ENCODE peak calls at places on chromosomes 3 and 15, in six cellular contexts. L is HCT116, W is body of pancreas, E is breast epithelium, I is sigmoid colon, Q is suprapubic skin. J is an unnamed sample.

GRCh38 chr3:116264546-116265174 is 180.6 kb downstream of the LSAMP start:
- DNase-seq in L (no peak), W (no peak), E (no peak), I (no peak), Q (no peak), J (no peak)

GRCh38 chr15:67149859-67150824 is 84.7 kb downstream of the SMAD3 start:
- DNase-seq in L (peak; percentile 96), W (peak; percentile 67), E (no peak), I (peak; percentile 83), Q (peak; percentile 78), J (no peak)

GRCh38 chr3:196012481-196012880 is 69.4 kb downstream of the TFRC start:
- DNase-seq in L (no peak), W (no peak), E (no peak), I (no peak), Q (no peak), J (no peak)

GRCh38 chr15:97745481-97746071 is 214.9 kb upstream of the ARRDC4 start:
- DNase-seq in L (no peak), W (peak; percentile 47), E (no peak), I (no peak), Q (no peak), J (no peak)

GRCh38 chr3:197364410-197365071 is 66.1 kb upstream of the DLG1 start:
- DNase-seq in L (no peak), W (no peak), E (no peak), I (peak; percentile 14), Q (no peak), J (peak; percentile 59)

GRCh38 chr3:29694783-29695182 is 413.9 kb downstream of the RBMS3 start:
- DNase-seq in L (peak; percentile 42), W (no peak), E (no peak), I (no peak), Q (no peak), J (no peak)

GRCh38 chr3:48581621-48582481 is 13.3 kb downstream of the COL7A1 start:
- DNase-seq in L (no peak), W (no peak), E (no peak), I (no peak), Q (no peak), J (no peak)

GRCh38 chr3:192082733-192083660 is 622.0 kb downstream of the PYDC2 start:
- DNase-seq in L (no peak), W (no peak), E (no peak), I (no peak), Q (no peak), J (no peak)

GRCh38 chr3:21094686-21095085 is 656.3 kb downstream of the ZNF385D start:
- DNase-seq in L (no peak), W (no peak), E (no peak), I (no peak), Q (no peak), J (no peak)

GRCh38 chr3:55494976-55495375 is 7.9 kb upstream of the WNT5A start:
- DNase-seq in L (no peak), W (no peak), E (no peak), I (no peak), Q (no peak), J (no peak)

GRCh38 chr3:179015551-179016020 is 56.0 kb downstream of the ZMAT3 start:
- DNase-seq in L (peak; percentile 69), W (peak; percentile 53), E (no peak), I (no peak), Q (no peak), J (peak; percentile 65)

GRCh38 chr3:25396251-25396650 is 31.8 kb upstream of the RARB start:
- DNase-seq in L (no peak), W (no peak), E (no peak), I (no peak), Q (no peak), J (no peak)

GRCh38 chr3:143439785-143440184 is 320.2 kb downstream of the CHST2 start:
- DNase-seq in L (no peak), W (no peak), E (no peak), I (no peak), Q (no peak), J (no peak)

GRCh38 chr15:63461230-63461629 is 43.2 kb upstream of the USP3 start:
- DNase-seq in L (no peak), W (no peak), E (no peak), I (no peak), Q (no peak), J (no peak)

GRCh38 chr3:36866358-36866757 is 78.5 kb downstream of the TRANK1 start:
- DNase-seq in L (no peak), W (no peak), E (no peak), I (no peak), Q (no peak), J (no peak)

GRCh38 chr3:10468611-10469354 is 36.6 kb downstream of the ATP2B2 start:
- DNase-seq in L (no peak), W (no peak), E (no peak), I (no peak), Q (no peak), J (no peak)

GRCh38 chr15:68578960-68579935 is at the start of gene CORO2B:
- DNase-seq in L (no peak), W (peak; percentile 31), E (no peak), I (no peak), Q (no peak), J (no peak)

GRCh38 chr15:41104234-41104633 is 11.8 kb downstream of the INO80 start:
- DNase-seq in L (no peak), W (no peak), E (no peak), I (no peak), Q (no peak), J (no peak)

GRCh38 chr3:43753743-43754142 is 63.0 kb downstream of the ABHD5 start:
- DNase-seq in L (no peak), W (no peak), E (no peak), I (no peak), Q (no peak), J (no peak)

GRCh38 chr3:50478671-50479070 is 24.8 kb downstream of the CACNA2D2 start:
- DNase-seq in L (no peak), W (no peak), E (no peak), I (no peak), Q (no peak), J (no peak)

GRCh38 chr15:83449928-83450501 is 2.9 kb downstream of the SH3GL3 start:
- DNase-seq in L (no peak), W (no peak), E (no peak), I (no peak), Q (no peak), J (no peak)

GRCh38 chr3:11507719-11508118 is 136.0 kb downstream of the VGLL4 start:
- DNase-seq in L (no peak), W (no peak), E (no peak), I (no peak), Q (no peak), J (no peak)

GRCh38 chr3:123586131-123586530 is 1.3 kb upstream of the HACD2 start:
- DNase-seq in L (peak; percentile 67), W (peak; percentile 54), E (no peak), I (no peak), Q (no peak), J (no peak)

GRCh38 chr3:24881239-24881638 is 386.6 kb upstream of the THRB start:
- DNase-seq in L (no peak), W (no peak), E (no peak), I (no peak), Q (no peak), J (no peak)

GRCh38 chr15:89998141-89998661 is 2.9 kb upstream of the ZNF710 start:
- DNase-seq in L (peak; percentile 69), W (peak; percentile 89), E (no peak), I (no peak), Q (no peak), J (no peak)

GRCh38 chr3:119427669-119428068 is 35.7 kb downstream of the TMEM39A start:
- DNase-seq in L (no peak), W (no peak), E (no peak), I (no peak), Q (no peak), J (no peak)

GRCh38 chr3:169058681-169059080 is 604.8 kb downstream of the MECOM start:
- DNase-seq in L (no peak), W (no peak), E (no peak), I (no peak), Q (no peak), J (no peak)

GRCh38 chr3:169060037-169060436 is 603.5 kb downstream of the MECOM start:
- DNase-seq in L (no peak), W (no peak), E (no peak), I (no peak), Q (no peak), J (no peak)
- TF ChIP-seq CTCF in L (no peak), W (no peak), E (no peak), I (no peak), Q (no peak), J (no peak)

GRCh38 chr3:13280856-13281656 is 139.1 kb downstream of the NUP210 start:
- DNase-seq in L (no peak), W (no peak), E (no peak), I (peak; percentile 66), Q (no peak), J (no peak)

GRCh38 chr3:13280122-13280790 is 139.9 kb downstream of the NUP210 start:
- DNase-seq in L (no peak), W (no peak), E (no peak), I (peak; percentile 54), Q (no peak), J (no peak)

GRCh38 chr3:13282986-13283876 is 136.9 kb downstream of the NUP210 start:
- DNase-seq in L (peak; percentile 18), W (peak; percentile 53), E (no peak), I (peak; percentile 58), Q (no peak), J (no peak)

GRCh38 chr3:13282528-13282985 is 137.6 kb downstream of the NUP210 start:
- DNase-seq in L (no peak), W (peak; percentile 42), E (no peak), I (peak; percentile 56), Q (no peak), J (no peak)

GRCh38 chr3:13281657-13282527 is 138.2 kb downstream of the NUP210 start:
- DNase-seq in L (no peak), W (peak; percentile 71), E (no peak), I (peak; percentile 84), Q (no peak), J (no peak)
- TF ChIP-seq POLR2A in L (no peak), W (peak; percentile 47), E (no peak), I (no peak), Q (no peak), J (no peak)

GRCh38 chr15:51368307-51368706 is 26.9 kb downstream of the GLDN start:
- DNase-seq in L (no peak), W (no peak), E (no peak), I (no peak), Q (no peak), J (no peak)

GRCh38 chr15:51365417-51365816 is 24.0 kb downstream of the GLDN start:
- DNase-seq in L (no peak), W (no peak), E (no peak), I (no peak), Q (no peak), J (no peak)

GRCh38 chr15:51366071-51366470 is 24.6 kb downstream of the GLDN start:
- DNase-seq in L (no peak), W (no peak), E (no peak), I (no peak), Q (no peak), J (no peak)

GRCh38 chr15:51367322-51367976 is 26.0 kb downstream of the GLDN start:
- DNase-seq in L (no peak), W (peak; percentile 6), E (no peak), I (no peak), Q (no peak), J (no peak)

GRCh38 chr15:51366911-51367310 is 25.5 kb downstream of the GLDN start:
- DNase-seq in L (no peak), W (peak; percentile 68), E (no peak), I (no peak), Q (peak; percentile 72), J (no peak)
- TF ChIP-seq CTCF in L (no peak), W (no peak), E (no peak), I (no peak), Q (no peak), J (no peak)

GRCh38 chr3:190204200-190204599 is 83.5 kb upstream of the P3H2 start:
- DNase-seq in L (no peak), W (no peak), E (no peak), I (no peak), Q (no peak), J (no peak)
- TF ChIP-seq POLR2A in L (no peak), W (no peak), E (no peak), I (no peak), Q (no peak), J (no peak)